ENCODE peak calls at places on chromosome 13, in four cellular contexts. P is ecto neural progenitor cell; M is MCF 10A; Y is activated naive CD8-positive, alpha-beta T cell treated with anti-CD3 and anti-CD28 coated beads for 36 hours. G is an unnamed sample.
A peak's percentile ranks its signal among the peaks of the same experiment; 100 is the strongest.

GRCh38 chr13:80973721-80974120 is 632.8 kb upstream of the SPRY2 start:
- DNase-seq in P (no peak), Y (no peak), M (no peak), G (no peak)

GRCh38 chr13:41678320-41678719 is 221.0 kb downstream of the RGCC start:
- DNase-seq in M (no peak), P (no peak), Y (no peak), G (peak; percentile 86)

GRCh38 chr13:62119739-62120700 is 704.4 kb upstream of the PCDH20 start:
- DNase-seq in M (peak; percentile 27), Y (no peak), P (no peak), G (peak; percentile 34)

GRCh38 chr13:27853871-27854270 is 61.6 kb downstream of the GSX1 start:
- DNase-seq in M (no peak), Y (no peak), P (no peak), G (peak; percentile 47)

GRCh38 chr13:59877933-59878332 is 285.8 kb downstream of the DIAPH3 start:
- DNase-seq in M (peak; percentile 45), P (no peak), Y (no peak), G (peak; percentile 69)

GRCh38 chr13:30053904-30054303 is 203.5 kb upstream of the UBL3 start:
- DNase-seq in M (no peak), P (no peak), Y (no peak), G (no peak)

GRCh38 chr13:21111546-21111945 is 50.2 kb upstream of the LATS2 start:
- DNase-seq in P (no peak), M (no peak), Y (no peak), G (no peak)

GRCh38 chr13:98839826-98840769 is 87.6 kb upstream of the SLC15A1 start:
- DNase-seq in M (peak; percentile 61), P (peak; percentile 84), Y (peak; percentile 36), G (peak; percentile 81)

GRCh38 chr13:33543631-33544030 is 258.1 kb upstream of the STARD13 start:
- DNase-seq in Y (no peak), P (no peak), M (peak; percentile 12), G (peak; percentile 34)

GRCh38 chr13:52070929-52071523 is 46.5 kb downstream of the UTP14C start:
- DNase-seq in Y (peak; percentile 3), P (no peak), M (peak; percentile 18), G (peak; percentile 53)

GRCh38 chr13:60590775-60591174 is 193.8 kb downstream of the TDRD3 start:
- DNase-seq in Y (no peak), P (no peak), M (peak; percentile 15), G (peak; percentile 21)

GRCh38 chr13:40697711-40698110 is 31.3 kb upstream of the FOXO1 start:
- DNase-seq in P (no peak), Y (no peak), M (no peak), G (no peak)

GRCh38 chr13:70183041-70183440 is 74.8 kb upstream of the KLHL1 start:
- DNase-seq in Y (no peak), P (no peak), M (no peak), G (no peak)

GRCh38 chr13:101412076-101412475 is 4.2 kb downstream of the NALCN start:
- DNase-seq in Y (no peak), P (no peak), M (no peak), G (no peak)

GRCh38 chr13:48504606-48505369 is 28.1 kb downstream of the RCBTB2 start:
- DNase-seq in P (no peak), M (no peak), Y (no peak), G (no peak)

GRCh38 chr13:21033224-21033855 is 28.0 kb downstream of the LATS2 start:
- DNase-seq in P (no peak), Y (no peak), M (peak; percentile 44), G (peak; percentile 81)

GRCh38 chr13:114110091-114110829 is 22.2 kb downstream of the RASA3 start:
- DNase-seq in M (no peak), P (peak; percentile 53), Y (peak; percentile 75), G (peak; percentile 42)